ENCODE peak calls at places on chromosomes 16 and 17, in nine cellular contexts. C, F, M, Q, H, D, I, Z and G are unnamed samples.

GRCh38 chr16:85616608-85617311 is 3.6 kb downstream of the GSE1 start:
- DNase-seq in C (peak), F (peak), M (peak), Q (no peak), H (no peak), D (no peak), I (no peak), Z (no peak), G (peak)

GRCh38 chr17:78278139-78278741 is 46.8 kb downstream of the TMEM235 start:
- DNase-seq in C (no peak), F (peak), M (peak), Q (no peak), H (no peak), D (no peak), I (no peak), Z (no peak), G (no peak)

GRCh38 chr16:6153901-6154300 is 1056.3 kb upstream of the EEF2KMT start:
- DNase-seq in C (no peak), F (no peak), M (no peak), Q (no peak), H (no peak), D (no peak), I (no peak), Z (no peak), G (no peak)

GRCh38 chr17:8630227-8630801 is at the start of gene MYH10:
- DNase-seq in C (no peak), F (no peak), M (no peak), Q (no peak), H (no peak), D (no peak), I (no peak), Z (no peak), G (no peak)

GRCh38 chr16:1054660-1055556 is 17.6 kb upstream of the SSTR5 start:
- DNase-seq in C (no peak), F (peak), M (peak), Q (peak), H (peak), D (no peak), I (peak), Z (no peak), G (no peak)

GRCh38 chr17:62704381-62704971 is 77.0 kb downstream of the MRC2 start:
- DNase-seq in C (peak), F (peak), M (no peak), Q (peak), H (peak), D (no peak), I (peak), Z (no peak), G (no peak)

GRCh38 chr16:2429771-2430663 is 770 bp downstream of the CCNF start:
- DNase-seq in C (no peak), F (peak), M (no peak), Q (peak), H (no peak), D (no peak), I (peak), Z (no peak), G (no peak)

GRCh38 chr17:68640601-68641000 is 39.4 kb upstream of the FAM20A start:
- DNase-seq in C (no peak), F (no peak), M (no peak), Q (no peak), H (no peak), D (no peak), I (no peak), Z (no peak), G (no peak)

GRCh38 chr16:58127033-58127556 is 2.1 kb downstream of the CFAP20 start:
- DNase-seq in C (no peak), F (peak), M (no peak), Q (peak), H (peak), D (no peak), I (no peak), Z (no peak), G (no peak)

GRCh38 chr16:20647736-20648135 is 49.7 kb downstream of the ACSM1 start:
- DNase-seq in C (no peak), F (no peak), M (no peak), Q (no peak), H (no peak), D (no peak), I (no peak), Z (no peak), G (no peak)

GRCh38 chr16:64412578-64413280 is 709.1 kb downstream of the CDH11 start:
- DNase-seq in C (no peak), F (no peak), M (no peak), Q (peak), H (no peak), D (no peak), I (no peak), Z (no peak), G (no peak)

GRCh38 chr16:81493755-81494433 is 49.3 kb downstream of the CMIP start:
- DNase-seq in C (no peak), F (peak), M (no peak), Q (peak), H (no peak), D (peak), I (peak), Z (no peak), G (no peak)

GRCh38 chr17:16676645-16677044 is 13.4 kb upstream of the CCDC144A start:
- DNase-seq in C (no peak), F (no peak), M (no peak), Q (peak), H (no peak), D (no peak), I (no peak), Z (no peak), G (no peak)

GRCh38 chr17:10792156-10792555 is 11.7 kb downstream of the TMEM238L start:
- DNase-seq in C (no peak), F (peak), M (no peak), Q (no peak), H (no peak), D (no peak), I (no peak), Z (no peak), G (no peak)

GRCh38 chr17:43661699-43662431 is at the start of gene MEOX1:
- DNase-seq in C (no peak), F (no peak), M (no peak), Q (peak), H (no peak), D (no peak), I (no peak), Z (no peak), G (no peak)

GRCh38 chr17:50187403-50187735 is 14.1 kb downstream of the COL1A1 start:
- DNase-seq in C (no peak), F (no peak), M (no peak), Q (peak), H (no peak), D (no peak), I (no peak), Z (no peak), G (no peak)

GRCh38 chr17:64218066-64218465 is 45.0 kb downstream of the TEX2 start:
- DNase-seq in C (no peak), F (no peak), M (no peak), Q (no peak), H (no peak), D (no peak), I (no peak), Z (no peak), G (no peak)

GRCh38 chr17:6241996-6242395 is 171.8 kb downstream of the WSCD1 start:
- DNase-seq in C (no peak), F (no peak), M (no peak), Q (no peak), H (no peak), D (no peak), I (no peak), Z (peak), G (no peak)

GRCh38 chr17:9684955-9685621 is 39.8 kb downstream of the USP43 start:
- DNase-seq in C (no peak), F (no peak), M (no peak), Q (no peak), H (no peak), D (no peak), I (no peak), Z (no peak), G (no peak)

GRCh38 chr17:75664099-75664549 is 2.8 kb downstream of the RECQL5 start:
- DNase-seq in C (no peak), F (no peak), M (no peak), Q (no peak), H (no peak), D (no peak), I (no peak), Z (no peak), G (no peak)

GRCh38 chr16:67151431-67152097 is 766 bp upstream of the B3GNT9 start:
- DNase-seq in C (no peak), F (no peak), M (no peak), Q (no peak), H (no peak), D (no peak), I (peak), Z (no peak), G (no peak)

GRCh38 chr16:67150833-67151396 is at the start of gene B3GNT9:
- DNase-seq in C (peak), F (peak), M (no peak), Q (peak), H (peak), D (no peak), I (peak), Z (no peak), G (no peak)

GRCh38 chr16:67148656-67149275 is 2.0 kb downstream of the B3GNT9 start:
- DNase-seq in C (no peak), F (no peak), M (no peak), Q (no peak), H (no peak), D (no peak), I (no peak), Z (no peak), G (no peak)

GRCh38 chr16:67149276-67150057 is 1.3 kb downstream of the B3GNT9 start:
- DNase-seq in C (no peak), F (no peak), M (no peak), Q (no peak), H (no peak), D (no peak), I (no peak), Z (no peak), G (no peak)

DNA sequence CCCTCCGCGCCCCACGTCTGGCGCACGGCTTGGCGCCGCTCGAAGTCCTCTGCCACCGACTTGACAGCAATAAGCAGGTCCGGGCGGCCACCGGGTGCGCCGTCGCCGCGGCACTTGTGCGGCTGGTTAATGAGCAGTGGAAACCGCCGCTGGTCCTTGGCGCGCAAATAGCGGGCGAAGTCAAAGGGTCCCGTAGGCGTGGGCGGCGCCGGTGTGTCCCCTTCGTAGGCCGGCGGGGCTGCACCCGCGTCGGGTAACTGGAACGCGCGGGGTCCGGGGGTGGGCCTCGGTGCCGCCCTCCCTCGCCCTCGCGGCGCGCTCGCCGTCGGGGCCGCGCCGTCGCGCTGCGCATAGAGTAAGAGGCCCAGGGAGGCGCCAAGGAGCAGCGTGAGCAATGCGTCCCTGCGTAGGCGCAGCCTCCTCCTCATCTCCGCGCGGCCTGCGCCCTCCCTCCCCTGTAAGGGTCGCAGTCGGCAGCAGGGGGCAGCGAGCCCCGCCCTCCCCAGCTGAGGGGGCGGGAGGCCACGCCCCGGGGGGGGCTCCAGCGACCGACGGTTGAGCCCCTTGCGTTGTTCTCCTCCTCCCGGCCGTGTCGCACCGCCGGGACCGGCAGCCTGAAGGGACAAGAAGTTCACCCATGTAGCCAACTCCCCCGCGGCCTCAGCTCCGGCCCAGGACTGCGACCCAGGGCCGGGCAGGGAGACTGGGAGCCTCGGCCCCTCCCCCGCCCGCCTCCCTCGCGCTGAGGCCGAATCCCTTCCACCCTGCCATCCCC is 553 bp downstream of the B3GNT9 start:
- DNase-seq in C (peak), F (no peak), M (no peak), Q (peak), H (no peak), D (no peak), I (peak), Z (no peak), G (no peak)
- H3K27ac ChIP-seq in C (peak), F (no peak), M (peak), Q (peak), H (peak), D (no peak), I (peak), Z (peak), G (peak)

GRCh38 chr17:76725580-76726230 is 701 bp downstream of the JMJD6 start:
- DNase-seq in C (peak), F (peak), M (peak), Q (peak), H (peak), D (no peak), I (peak), Z (peak), G (no peak)
- TF ChIP-seq POLR2A in C (no peak), F (peak), M (no peak), Q (no peak), H (no peak), D (no peak), I (no peak), Z (peak), G (peak)

GRCh38 chr17:2797226-2797625 is 988 bp downstream of the RAP1GAP2 start:
- DNase-seq in C (no peak), F (no peak), M (no peak), Q (no peak), H (no peak), D (no peak), I (no peak), Z (no peak), G (no peak)
- H3K27ac ChIP-seq in C (no peak), F (no peak), M (no peak), Q (no peak), H (no peak), D (no peak), I (no peak), Z (no peak), G (no peak)

GRCh38 chr17:47188266-47188665 is 829 bp downstream of the CDC27 start:
- DNase-seq in C (no peak), F (no peak), M (no peak), Q (peak), H (peak), D (no peak), I (peak), Z (no peak), G (no peak)

GRCh38 chr17:47190770-47191169 is 1.7 kb upstream of the CDC27 start:
- DNase-seq in C (no peak), F (no peak), M (no peak), Q (no peak), H (no peak), D (no peak), I (no peak), Z (no peak), G (no peak)

GRCh38 chr17:47192549-47192948 is 3.5 kb upstream of the CDC27 start:
- DNase-seq in C (no peak), F (no peak), M (no peak), Q (no peak), H (no peak), D (no peak), I (no peak), Z (no peak), G (no peak)

GRCh38 chr17:47188799-47189731 is at the start of gene CDC27:
- DNase-seq in C (peak), F (peak), M (peak), Q (peak), H (peak), D (peak), I (peak), Z (peak), G (peak)

DNA sequence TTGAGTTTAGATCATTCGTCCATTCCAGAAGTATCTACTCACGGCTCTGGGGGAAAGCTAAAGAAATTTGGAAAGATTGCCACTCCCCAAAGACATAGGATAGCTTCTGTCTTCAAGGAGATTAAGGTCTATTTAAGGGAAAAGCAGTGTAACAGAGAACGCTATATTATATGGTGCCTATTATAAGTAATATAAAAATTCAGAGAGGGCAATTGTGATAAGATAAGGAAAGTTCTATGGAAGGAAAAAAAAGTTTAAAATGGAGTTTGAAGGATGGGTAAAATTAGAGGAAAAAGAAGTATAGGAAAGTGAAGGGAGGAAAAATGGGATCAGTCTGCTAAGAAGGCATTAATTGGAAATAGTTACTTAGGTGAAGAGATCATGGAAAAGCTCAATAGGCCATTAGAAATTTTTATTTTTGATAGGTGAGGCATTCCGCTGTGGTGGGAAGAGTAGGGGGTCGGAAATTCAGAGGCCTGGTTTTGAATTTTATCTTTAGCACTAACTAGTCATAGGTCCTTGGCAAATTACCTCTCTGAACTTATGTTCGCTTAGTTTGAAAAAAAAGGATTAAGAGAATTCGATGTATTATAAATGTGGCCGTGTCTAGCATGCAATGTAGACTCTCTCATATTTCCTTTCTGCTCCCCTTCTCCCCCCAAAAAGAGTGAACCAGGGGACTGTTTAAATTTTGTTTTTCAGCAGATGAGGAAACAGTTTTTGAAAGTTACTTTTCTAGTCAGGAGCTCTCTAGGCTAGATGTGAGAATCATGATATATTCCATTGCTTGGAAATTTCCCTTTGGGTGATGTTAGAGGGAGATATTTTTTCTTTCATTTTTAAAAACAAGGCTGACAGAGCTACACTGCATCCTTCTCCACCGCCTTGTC is 882 bp upstream of the CDC27 start:
- DNase-seq in C (no peak), F (no peak), M (no peak), Q (no peak), H (no peak), D (no peak), I (no peak), Z (no peak), G (no peak)
- TF ChIP-seq POLR2A in C (no peak), F (no peak), M (no peak), Q (no peak), H (no peak), D (no peak), I (no peak), Z (no peak), G (no peak)

DNA sequence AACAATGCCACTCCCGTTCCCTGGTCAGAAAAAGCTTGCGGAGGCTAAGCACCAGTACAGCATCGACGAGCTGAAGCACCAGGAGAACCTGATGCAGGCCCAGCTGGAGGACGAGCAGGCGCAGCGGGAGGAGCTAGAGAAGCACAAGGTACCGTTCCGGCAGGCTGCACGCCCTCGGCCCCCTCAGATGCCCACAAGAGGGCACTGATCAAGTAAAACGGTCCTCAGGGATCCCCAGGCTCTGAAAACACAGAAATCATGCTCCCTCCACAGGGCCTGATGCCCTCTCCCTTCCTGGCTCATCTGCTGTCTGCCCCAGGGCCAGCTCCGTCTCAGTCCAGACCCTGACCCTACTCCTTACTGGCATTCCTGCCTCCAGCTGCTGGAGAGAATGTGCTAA is 21.6 kb downstream of the DRC3 start:
- DNase-seq in C (no peak), F (no peak), M (no peak), Q (no peak), H (no peak), D (peak), I (peak), Z (no peak), G (no peak)
- H3K27ac ChIP-seq in C (no peak), F (no peak), M (no peak), Q (no peak), H (no peak), D (no peak), I (peak), Z (no peak), G (no peak)